ENCODE peak calls at places on chromosomes 16 and 17, in four cellular contexts. M is foreskin fibroblast, L is neural progenitor cell, G is fibroblast of lung. C is an unnamed sample.
A peak's percentile ranks its signal among the peaks of the same experiment; 100 is the strongest.

GRCh38 chr17:17783825-17784598 is 52.8 kb downstream of the SREBF1 start:
- DNase-seq in M (peak; percentile 56), G (peak; percentile 64), L (peak; percentile 92), C (peak; percentile 72)

GRCh38 chr16:48720266-48720665 is 110.3 kb upstream of the N4BP1 start:
- DNase-seq in L (peak; percentile 87), M (no peak), G (no peak), C (peak; percentile 3)

GRCh38 chr16:84180519-84181140 is 6.2 kb downstream of the TAF1C start:
- DNase-seq in G (no peak), M (no peak), L (no peak), C (no peak)

GRCh38 chr17:4162775-4163498 is 19.9 kb downstream of the CYB5D2 start:
- DNase-seq in G (peak; percentile 24), L (no peak), M (no peak), C (no peak)

GRCh38 chr17:75764711-75765421 is at the start of gene GALK1:
- DNase-seq in L (peak; percentile 85), G (peak; percentile 62), M (peak; percentile 85), C (no peak)

GRCh38 chr16:2371421-2371820 is 30.9 kb upstream of the ABCA3 start:
- DNase-seq in L (no peak), G (no peak), M (no peak), C (no peak)

GRCh38 chr17:77240976-77241375 is 100.2 kb downstream of the SEC14L1 start:
- DNase-seq in M (no peak), G (no peak), L (no peak), C (no peak)

GRCh38 chr17:32596666-32597065 is 109.9 kb downstream of the CDK5R1 start:
- DNase-seq in M (peak; percentile 4), L (no peak), G (no peak), C (no peak)

GRCh38 chr16:17475104-17475503 is 4.3 kb upstream of the XYLT1 start:
- DNase-seq in M (no peak), G (no peak), L (no peak), C (no peak)

GRCh38 chr16:10584956-10585561 is 4.7 kb upstream of the EMP2 start:
- DNase-seq in L (no peak), M (peak; percentile 88), G (peak; percentile 21), C (peak; percentile 42)

GRCh38 chr16:14462811-14463210 is 167.2 kb downstream of the PARN start:
- DNase-seq in G (no peak), M (peak; percentile 15), L (no peak), C (no peak)

GRCh38 chr16:88003316-88003715 is 52.1 kb downstream of the BANP start:
- DNase-seq in G (no peak), M (no peak), L (no peak), C (no peak)

GRCh38 chr17:7798839-7799238 is 35.2 kb upstream of the KDM6B start:
- DNase-seq in L (no peak), M (no peak), G (no peak), C (no peak)

GRCh38 chr17:77326636-77327035 is 185.9 kb downstream of the SEC14L1 start:
- DNase-seq in M (no peak), G (no peak), L (no peak), C (no peak)

GRCh38 chr16:85898521-85899442 is at the start of gene IRF8:
- DNase-seq in M (peak; percentile 50), L (peak; percentile 90), G (peak; percentile 19), C (no peak)

GRCh38 chr16:85897384-85897783 is 1.6 kb upstream of the IRF8 start:
- DNase-seq in M (no peak), L (no peak), G (no peak), C (no peak)

GRCh38 chr16:85901110-85901509 is 2.1 kb downstream of the IRF8 start:
- DNase-seq in L (no peak), G (no peak), M (no peak), C (no peak)

GRCh38 chr16:85900031-85900792 is 1.2 kb downstream of the IRF8 start:
- DNase-seq in G (no peak), M (no peak), L (no peak), C (no peak)

GRCh38 chr16:85899444-85899843 is 482 bp downstream of the IRF8 start:
- DNase-seq in M (no peak), G (no peak), L (no peak), C (no peak)
- H3K4me3 ChIP-seq in M (no peak overlapping the region), G (no peak overlapping the region), L (peak overlapping the region; percentile 56), C (peak overlapping the region; percentile 40)

GRCh38 chr17:57947369-57947768 is 7.8 kb downstream of the CUEDC1 start:
- DNase-seq in L (no peak), M (no peak), G (no peak), C (no peak)

GRCh38 chr17:57948169-57948554 is 7.0 kb downstream of the CUEDC1 start:
- DNase-seq in M (no peak), L (no peak), G (no peak), C (no peak)

GRCh38 chr17:57949649-57950048 is 5.6 kb downstream of the CUEDC1 start:
- DNase-seq in L (no peak), M (peak; percentile 61), G (no peak), C (no peak)

GRCh38 chr17:57946798-57947358 is 8.3 kb downstream of the CUEDC1 start:
- DNase-seq in G (peak; percentile 78), L (no peak), M (peak; percentile 82), C (peak; percentile 79)

GRCh38 chr17:57948555-57949420 is 6.4 kb downstream of the CUEDC1 start:
- DNase-seq in L (no peak), M (peak; percentile 93), G (peak; percentile 76), C (peak; percentile 88)
- H3K4me3 ChIP-seq in L (no peak overlapping the region), M (no peak overlapping the region), G (no peak overlapping the region), C (no peak overlapping the region)

GRCh38 chr16:4958510-4959111 is 481 bp downstream of the SEC14L5 start:
- DNase-seq in L (no peak), G (no peak), M (no peak), C (no peak)
- H3K4me3 ChIP-seq in L (peak overlapping the region; percentile 24), G (peak overlapping the region; percentile 36), M (peak overlapping the region; percentile 51), C (peak overlapping the region; percentile 34)

DNA sequence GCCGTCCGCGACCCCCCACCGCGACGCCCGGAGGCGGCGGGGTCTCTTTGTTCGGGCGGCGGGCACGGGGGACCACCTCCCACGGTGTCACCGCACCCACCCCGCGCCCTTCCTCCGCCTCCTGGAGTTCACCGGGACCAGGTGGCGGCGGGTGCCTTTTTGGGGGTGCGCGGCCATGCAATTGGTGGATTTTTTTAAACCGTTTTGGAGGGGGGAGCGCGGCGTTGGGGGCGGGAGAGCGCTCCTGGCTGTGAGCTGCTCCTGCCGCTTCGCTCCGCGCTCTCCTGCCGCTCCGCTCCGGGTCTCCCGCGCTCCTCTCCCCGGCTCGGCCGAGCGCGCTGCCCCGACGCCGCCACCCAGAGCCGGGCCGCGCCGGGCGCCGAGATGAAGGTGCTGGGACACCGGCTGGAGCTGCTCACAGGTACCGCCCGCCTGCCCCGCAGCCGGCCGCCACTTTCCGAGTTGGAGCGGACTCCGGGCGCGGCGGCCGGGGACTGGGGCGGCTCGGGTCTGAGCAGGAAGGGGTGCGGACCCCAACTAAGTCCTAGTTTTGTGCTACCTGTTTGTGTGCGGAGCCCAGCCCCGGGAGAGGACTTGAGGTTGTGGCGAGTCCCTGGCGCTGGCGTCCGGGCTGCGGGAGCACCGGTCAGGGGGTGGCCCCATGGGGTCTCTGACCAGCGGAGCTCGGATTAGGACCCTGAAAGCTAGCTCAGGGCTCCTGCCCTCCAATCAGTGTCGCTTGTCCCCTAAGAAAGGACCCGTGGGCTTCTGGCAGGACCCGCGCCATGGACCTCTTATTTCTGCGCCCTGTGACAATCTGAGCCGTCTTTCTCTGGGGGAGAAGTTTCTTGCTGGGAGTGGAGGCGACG is 35.7 kb upstream of the NDRG4 start:
- DNase-seq in L (peak; percentile 71), M (peak; percentile 27), G (no peak), C (no peak)
- H3K4me3 ChIP-seq in L (peak overlapping the region; percentile 88), M (no peak overlapping the region), G (no peak overlapping the region), C (peak overlapping the region; percentile 32)

DNA sequence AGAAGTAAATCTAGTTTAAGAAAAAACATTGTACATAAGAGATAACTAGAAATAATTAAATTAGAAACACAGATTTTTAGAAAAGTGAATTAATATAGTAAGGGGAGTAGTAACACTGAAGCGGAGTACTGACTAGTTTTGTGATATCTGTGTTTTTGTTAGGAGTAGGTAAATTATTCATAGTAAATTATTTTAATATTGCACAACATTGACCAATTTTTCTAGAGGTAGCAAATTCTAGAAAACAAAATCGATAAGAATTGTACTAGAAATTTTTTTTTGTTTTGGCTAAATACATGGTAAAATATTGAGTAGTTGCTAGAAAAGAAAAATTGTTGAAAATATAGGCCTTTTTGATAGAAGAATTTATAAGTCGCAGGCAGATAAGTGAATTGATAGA is 156.5 kb downstream of the CHD9 start:
- DNase-seq in M (no peak), G (no peak), L (no peak), C (no peak)
- H3K4me3 ChIP-seq in M (peak overlapping the region; percentile 66), G (no peak overlapping the region), L (peak overlapping the region; percentile 77), C (peak overlapping the region; percentile 55)

DNA sequence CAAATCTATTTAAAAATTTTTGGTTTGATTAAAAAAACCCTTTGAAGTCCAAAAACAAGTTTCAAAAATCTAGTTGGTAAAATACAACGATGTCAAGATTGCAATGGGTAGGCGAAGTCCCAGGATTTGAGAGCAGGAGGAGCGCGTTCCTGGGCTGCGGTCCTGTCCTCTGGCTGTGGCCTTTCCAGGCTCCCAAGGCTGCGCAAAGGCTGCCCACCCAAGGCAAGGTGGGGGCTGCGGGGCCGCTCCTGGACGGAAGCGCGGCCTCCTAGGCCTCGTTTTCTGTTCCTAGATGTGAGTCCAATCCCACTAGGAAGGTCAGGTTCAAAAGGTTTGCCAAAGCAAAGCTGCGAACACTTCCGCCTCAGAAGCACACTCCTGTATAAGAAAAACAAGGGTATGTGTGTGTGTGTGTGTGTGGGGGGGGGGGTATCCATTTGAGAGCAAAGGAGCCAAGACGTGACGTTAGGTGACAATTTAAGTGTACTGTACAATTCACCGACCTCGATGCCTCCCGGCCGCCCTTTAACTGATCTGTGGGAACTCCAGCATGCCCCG is 9.2 kb downstream of the AHSP start:
- DNase-seq in M (no peak), G (no peak), L (no peak), C (no peak)
- H3K4me3 ChIP-seq in M (no peak overlapping the region), G (no peak overlapping the region), L (peak overlapping the region; percentile 42), C (peak overlapping the region; percentile 30)

GRCh38 chr17:58658804-58659713 is 32.8 kb downstream of the TEX14 start:
- DNase-seq in G (peak; percentile 99), M (peak; percentile 96), L (peak; percentile 86), C (peak; percentile 98)
- H3K4me3 ChIP-seq in G (no peak overlapping the region), M (peak overlapping the region; percentile 56), L (peak overlapping the region; percentile 52), C (peak overlapping the region; percentile 41)

C was measured in astrocyte of the cerebellum.